ENCODE peak calls at places on chromosomes 4 and X, in four cellular contexts. One of them, this sample, is unnamed.

GRCh38 chr4:42048394-42048793 is 58.1 kb downstream of the SLC30A9 start:
- DNase-seq in lower leg skin: no peak
- DNase-seq in spleen: no peak
- DNase-seq in thoracic aorta: no peak
- DNase-seq in this sample: no peak

GRCh38 chrX:40581333-40581910 is 652 bp downstream of the ATP6AP2 start:
- DNase-seq in lower leg skin: no peak
- DNase-seq in spleen: no peak
- DNase-seq in thoracic aorta: no peak
- DNase-seq in this sample: no peak

GRCh38 chr4:124890522-124890921 is 178.0 kb upstream of the ANKRD50 start:
- DNase-seq in lower leg skin: no peak
- DNase-seq in spleen: no peak
- DNase-seq in thoracic aorta: no peak
- DNase-seq in this sample: no peak

GRCh38 chr4:152784490-152785195 is 4.9 kb downstream of the ARFIP1 start:
- DNase-seq in lower leg skin: no peak
- DNase-seq in spleen: no peak
- DNase-seq in thoracic aorta: no peak
- DNase-seq in this sample: no peak

GRCh38 chrX:40864972-40865371 is 129.6 kb upstream of the MED14 start:
- DNase-seq in lower leg skin: no peak
- DNase-seq in spleen: no peak
- DNase-seq in thoracic aorta: no peak
- DNase-seq in this sample: no peak

GRCh38 chr4:94970650-94971049 is 212.9 kb downstream of the BMPR1B start:
- DNase-seq in lower leg skin: no peak
- DNase-seq in spleen: no peak
- DNase-seq in thoracic aorta: no peak
- DNase-seq in this sample: no peak

GRCh38 chr4:160864253-160864652 is 1299.5 kb downstream of the FSTL5 start:
- DNase-seq in lower leg skin: no peak
- DNase-seq in spleen: no peak
- DNase-seq in thoracic aorta: no peak
- DNase-seq in this sample: no peak

GRCh38 chrX:130413415-130413814 is 11.6 kb downstream of the RBMX2 start:
- DNase-seq in lower leg skin: no peak
- DNase-seq in spleen: no peak
- DNase-seq in thoracic aorta: no peak
- DNase-seq in this sample: no peak

DNA sequence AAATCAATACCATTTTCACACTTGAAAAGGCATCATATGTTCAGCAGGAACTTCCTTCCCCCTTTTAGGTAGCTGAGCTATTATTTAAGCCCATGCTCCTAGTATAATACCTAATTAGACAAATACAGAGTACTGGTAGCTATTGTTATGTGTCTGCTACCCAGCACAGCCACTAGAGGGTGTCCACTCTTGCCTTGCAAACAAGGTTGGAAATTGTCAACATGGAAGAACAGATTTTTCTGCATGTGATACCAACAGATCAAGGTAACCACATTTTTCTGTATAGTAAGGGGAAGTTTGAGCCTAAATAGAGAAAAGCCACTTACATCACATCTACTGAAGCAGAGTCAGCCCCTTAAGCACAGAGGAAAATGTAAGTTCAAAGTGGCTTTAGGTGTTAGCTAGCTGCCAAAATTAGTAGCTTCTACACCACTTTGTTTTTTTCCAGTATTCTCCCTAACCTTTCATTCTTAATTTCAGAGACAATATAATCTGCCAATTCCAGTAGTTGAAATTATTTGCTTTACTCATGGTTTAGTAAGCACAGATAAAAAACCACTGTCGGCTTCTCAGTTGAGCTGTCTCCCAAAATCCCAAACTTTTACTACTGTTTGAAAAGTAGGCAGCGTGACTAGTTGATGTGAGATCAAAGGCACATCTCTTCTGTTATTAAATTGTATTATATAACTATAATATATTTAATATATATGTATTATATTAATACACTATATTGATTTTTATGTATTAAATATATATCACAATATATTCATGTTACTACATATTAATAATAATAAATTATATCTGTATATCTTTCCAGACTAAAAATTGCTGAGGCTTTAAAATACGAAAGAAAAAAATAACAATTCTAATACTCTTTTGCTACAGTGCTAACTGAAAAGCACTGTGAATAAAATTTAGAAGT is 38.2 kb downstream of the EDNRA start:
- DNase-seq in lower leg skin: peak; percentile 27
- DNase-seq in spleen: no peak
- DNase-seq in thoracic aorta: no peak
- DNase-seq in this sample: no peak
- TF ChIP-seq CTCF in lower leg skin: no peak
- TF ChIP-seq CTCF in spleen: peak; percentile 26
- TF ChIP-seq CTCF in thoracic aorta: peak; percentile 70
- TF ChIP-seq CTCF in this sample: peak; percentile 71

DNA sequence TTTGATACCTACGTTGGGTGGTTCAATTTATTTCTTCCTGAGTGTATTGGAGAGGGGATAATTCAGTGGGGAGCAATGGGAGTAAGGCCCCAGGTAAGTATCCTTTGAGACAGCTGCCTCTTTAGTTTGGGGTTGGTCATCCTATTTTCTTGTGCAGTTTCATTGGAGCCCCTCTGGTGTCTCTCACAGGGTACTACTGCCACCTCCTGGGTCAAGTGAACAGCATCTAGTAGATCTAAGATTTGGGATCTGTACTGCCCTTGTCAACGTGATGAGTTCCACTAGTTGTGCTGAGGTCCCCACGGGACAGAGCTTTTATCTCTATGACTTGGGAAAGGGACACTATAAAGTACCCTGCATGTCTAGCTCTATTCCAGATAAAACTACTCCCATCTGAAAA is 80.6 kb downstream of the PBDC1 start:
- DNase-seq in lower leg skin: no peak
- DNase-seq in spleen: no peak
- DNase-seq in thoracic aorta: no peak
- DNase-seq in this sample: no peak
- TF ChIP-seq CTCF in lower leg skin: no peak
- TF ChIP-seq CTCF in spleen: peak; percentile 12
- TF ChIP-seq CTCF in thoracic aorta: peak; percentile 35
- TF ChIP-seq CTCF in this sample: no peak

DNA sequence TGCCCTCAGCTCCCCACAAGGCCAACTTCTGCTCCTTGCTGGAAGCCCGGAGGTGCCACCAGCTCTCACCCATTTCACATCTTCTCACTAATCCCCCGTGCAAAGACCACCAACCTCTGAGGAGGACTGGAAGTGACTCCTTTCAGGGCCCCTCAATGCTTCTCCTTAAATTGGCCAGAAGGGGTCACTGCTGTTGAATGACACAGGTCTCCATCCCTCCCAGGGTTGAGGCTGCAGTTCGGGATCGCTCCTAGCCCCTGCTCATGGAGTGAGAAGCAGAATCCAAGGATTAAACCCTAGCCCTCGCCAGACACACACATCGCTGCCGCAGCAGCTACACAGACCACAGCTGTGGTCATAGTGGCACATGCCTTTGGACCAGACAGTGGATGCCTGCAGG is 279.5 kb upstream of the TAPT1 start:
- DNase-seq in lower leg skin: no peak
- DNase-seq in spleen: no peak
- DNase-seq in thoracic aorta: no peak
- DNase-seq in this sample: no peak
- TF ChIP-seq CTCF in lower leg skin: no peak
- TF ChIP-seq CTCF in spleen: no peak
- TF ChIP-seq CTCF in thoracic aorta: peak; percentile 8
- TF ChIP-seq CTCF in this sample: peak; percentile 11

GRCh38 chr4:48879561-48880442 is 26.8 kb downstream of the OCIAD2 start:
- DNase-seq in lower leg skin: no peak
- DNase-seq in spleen: no peak
- DNase-seq in thoracic aorta: no peak
- DNase-seq in this sample: no peak
- TF ChIP-seq CTCF in lower leg skin: no peak
- TF ChIP-seq CTCF in spleen: no peak
- TF ChIP-seq CTCF in thoracic aorta: no peak
- TF ChIP-seq CTCF in this sample: no peak

This sample was measured in sigmoid colon.